ENCODE peak calls at places on chromosomes 4 and X, in four cellular contexts. A, J, T and C are unnamed samples.

GRCh38 chr4:45438047-45438446 is 685.8 kb downstream of the GABRG1 start:
- DNase-seq in A (no peak), T (no peak), J (no peak), C (no peak)

GRCh38 chrX:24590111-24590510 is 57.0 kb downstream of the PCYT1B start:
- DNase-seq in T (no peak), A (no peak), J (no peak), C (no peak)

GRCh38 chr4:7842384-7843279 is 97.0 kb downstream of the AFAP1 start:
- DNase-seq in J (no peak), A (peak), T (no peak), C (no peak)

GRCh38 chrX:56764153-56764974 is 35.3 kb downstream of the NBDY start:
- DNase-seq in A (peak), T (peak), J (peak), C (peak)

GRCh38 chr4:128355301-128355700 is 67.7 kb upstream of the PGRMC2 start:
- DNase-seq in J (no peak), A (no peak), T (no peak), C (no peak)

GRCh38 chr4:116180056-116180690 is 905.2 kb downstream of the TRAM1L1 start:
- DNase-seq in A (no peak), T (no peak), J (no peak), C (peak)

GRCh38 chr4:94726524-94727123 is 31.1 kb upstream of the BMPR1B start:
- DNase-seq in A (no peak), J (no peak), T (no peak), C (no peak)

GRCh38 chr4:7758444-7758815 is 181.2 kb downstream of the AFAP1 start:
- DNase-seq in T (peak), A (no peak), J (peak), C (no peak)

GRCh38 chrX:83845397-83845796 is 15.5 kb upstream of the CYLC1 start:
- DNase-seq in T (peak), A (peak), J (no peak), C (peak)

GRCh38 chrX:40947276-40947675 is 138.0 kb upstream of the USP9X start:
- DNase-seq in J (no peak), A (peak), T (no peak), C (no peak)

GRCh38 chrX:40495659-40496058 is 85.1 kb upstream of the ATP6AP2 start:
- DNase-seq in J (no peak), A (no peak), T (no peak), C (no peak)

GRCh38 chr4:111930658-111931057 is 214.6 kb upstream of the FAM241A start:
- DNase-seq in T (no peak), J (no peak), A (no peak), C (peak)

GRCh38 chrX:119756926-119757635 is 1.3 kb upstream of the SOWAHD start:
- DNase-seq in T (no peak), A (no peak), J (peak), C (no peak)

GRCh38 chrX:145817299-145817665 is 347 bp upstream of the SLITRK2 start:
- DNase-seq in T (peak), A (no peak), J (no peak), C (no peak)

GRCh38 chr4:145843651-145844050 is 95.0 kb downstream of the ZNF827 start:
- DNase-seq in A (no peak), T (no peak), J (no peak), C (no peak)

GRCh38 chrX:130575831-130576404 is 174.1 kb downstream of the RBMX2 start:
- DNase-seq in J (peak), A (peak), T (peak), C (peak)

GRCh38 chr4:120716346-120716745 is 206.2 kb downstream of the PRDM5 start:
- DNase-seq in J (no peak), A (no peak), T (no peak), C (no peak)
- TF ChIP-seq CTCF in J (no peak), A (no peak), T (no peak), C (no peak)

DNA sequence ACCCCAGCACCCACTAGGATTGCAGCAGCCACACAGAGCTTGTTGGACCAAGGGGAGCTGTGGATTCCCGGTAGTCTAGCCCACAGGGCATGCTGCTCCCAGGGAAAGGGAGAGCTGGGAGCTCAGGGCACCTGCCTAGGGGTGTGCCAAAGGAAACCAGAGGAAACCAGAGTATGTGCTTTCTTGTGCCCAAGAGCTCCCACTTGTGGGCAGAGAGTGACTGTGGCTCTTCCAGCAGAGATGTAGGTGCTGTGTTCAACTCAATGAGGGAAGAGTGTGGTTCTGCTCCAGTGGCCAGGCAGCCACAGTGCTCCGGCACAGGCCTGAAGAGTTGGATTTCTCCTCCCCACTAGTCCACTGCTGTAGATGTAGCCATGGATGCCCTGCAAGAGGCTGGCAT is 1050.0 kb upstream of the INTU start:
- DNase-seq in A (peak), J (no peak), T (no peak), C (no peak)
- TF ChIP-seq CTCF in A (peak), J (no peak), T (no peak), C (peak)

GRCh38 chr4:1031956-1032795 is 20.8 kb downstream of the FGFRL1 start:
- DNase-seq in A (no peak), J (no peak), T (no peak), C (no peak)
- TF ChIP-seq CTCF in A (peak), J (no peak), T (no peak), C (no peak)

GRCh38 chr4:77466430-77466829 is 139.2 kb upstream of the CXCL13 start:
- DNase-seq in T (no peak), J (no peak), A (no peak), C (no peak)

DNA sequence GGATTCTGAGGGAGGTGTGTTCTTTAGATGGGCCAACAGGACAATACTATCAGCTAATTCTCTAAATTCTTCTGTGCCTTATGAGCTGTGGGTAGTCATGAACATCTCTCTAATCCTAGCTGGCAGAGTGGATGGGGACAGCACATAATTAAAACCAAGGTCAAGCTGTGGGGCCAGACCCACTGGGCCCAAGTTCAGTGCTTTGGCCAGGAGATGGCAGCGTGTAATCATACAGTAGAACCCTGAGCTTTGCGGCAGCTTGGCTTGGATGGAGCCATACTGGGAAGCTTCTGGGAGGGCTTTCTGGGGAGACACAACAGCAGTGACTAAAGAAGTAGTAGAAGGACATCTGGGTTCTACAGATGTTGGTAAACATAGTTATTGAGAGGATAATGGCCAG is 140.3 kb upstream of the CXCL13 start:
- DNase-seq in J (peak), A (no peak), T (no peak), C (no peak)
- TF ChIP-seq CTCF in J (peak), A (no peak), T (no peak), C (peak)

GRCh38 chr4:156970501-156971167 is 965 bp downstream of the PDGFC start:
- DNase-seq in T (peak), J (no peak), A (peak), C (peak)
- TF ChIP-seq CTCF in T (peak), J (no peak), A (peak), C (no peak)

GRCh38 chr4:6680372-6681034 is 13.2 kb upstream of the S100P start:
- DNase-seq in T (no peak), A (no peak), J (no peak), C (no peak)
- TF ChIP-seq CTCF in T (no peak), A (no peak), J (peak), C (peak)